ENCODE peak calls at places on chromosomes 3 and 15, in nine cellular contexts. One of them, this sample, is unnamed. For H3K9me3, the result is how much of the 10 kb centered on the place peaks cover.

GRCh38 chr3:42539871-42540714 is 37.6 kb downstream of the VIPR1 start:
- DNase-seq in stomach: peak
- DNase-seq in esophagus muscularis mucosa: no peak
- DNase-seq in SK-N-MC: no peak
- DNase-seq in HepG2: peak
- DNase-seq in prostate gland: peak
- DNase-seq in H1: peak
- DNase-seq in sigmoid colon: peak
- DNase-seq in K562: peak
- DNase-seq in this sample: peak

GRCh38 chr3:107525954-107526305 is 3.2 kb downstream of the BBX start:
- DNase-seq in stomach: no peak
- DNase-seq in esophagus muscularis mucosa: no peak
- DNase-seq in SK-N-MC: no peak
- DNase-seq in HepG2: no peak
- DNase-seq in prostate gland: no peak
- DNase-seq in H1: no peak
- DNase-seq in sigmoid colon: no peak
- DNase-seq in K562: no peak
- DNase-seq in this sample: no peak

GRCh38 chr3:176939022-176939817 is 258.1 kb downstream of the TBL1XR1 start:
- DNase-seq in stomach: peak
- DNase-seq in esophagus muscularis mucosa: no peak
- DNase-seq in SK-N-MC: peak
- DNase-seq in HepG2: peak
- DNase-seq in prostate gland: peak
- DNase-seq in H1: no peak
- DNase-seq in sigmoid colon: no peak
- DNase-seq in K562: peak
- DNase-seq in this sample: peak

GRCh38 chr3:171480526-171480925 is 20.3 kb upstream of the TNIK start:
- DNase-seq in stomach: no peak
- DNase-seq in esophagus muscularis mucosa: no peak
- DNase-seq in SK-N-MC: no peak
- DNase-seq in HepG2: no peak
- DNase-seq in prostate gland: no peak
- DNase-seq in H1: no peak
- DNase-seq in sigmoid colon: no peak
- DNase-seq in K562: no peak
- DNase-seq in this sample: no peak

GRCh38 chr15:25250906-25251622 is 187.8 kb downstream of the UBE3A start:
- DNase-seq in stomach: no peak
- DNase-seq in esophagus muscularis mucosa: peak
- DNase-seq in SK-N-MC: no peak
- DNase-seq in HepG2: no peak
- DNase-seq in prostate gland: no peak
- DNase-seq in H1: no peak
- DNase-seq in sigmoid colon: peak
- DNase-seq in K562: no peak
- DNase-seq in this sample: no peak

GRCh38 chr3:112815981-112816380 is 30.7 kb downstream of the CD200R1L start:
- DNase-seq in stomach: no peak
- DNase-seq in esophagus muscularis mucosa: no peak
- DNase-seq in SK-N-MC: no peak
- DNase-seq in HepG2: no peak
- DNase-seq in prostate gland: no peak
- DNase-seq in H1: no peak
- DNase-seq in sigmoid colon: no peak
- DNase-seq in K562: no peak
- DNase-seq in this sample: no peak

GRCh38 chr15:22240951-22241350 is 160.6 kb downstream of the OR4M2 start:
- DNase-seq in stomach: no peak
- DNase-seq in esophagus muscularis mucosa: no peak
- DNase-seq in SK-N-MC: no peak
- DNase-seq in HepG2: no peak
- DNase-seq in prostate gland: no peak
- DNase-seq in H1: no peak
- DNase-seq in sigmoid colon: no peak
- DNase-seq in K562: no peak
- DNase-seq in this sample: no peak

GRCh38 chr3:183555541-183556081 is at the start of gene KLHL6:
- DNase-seq in stomach: peak
- DNase-seq in esophagus muscularis mucosa: no peak
- DNase-seq in SK-N-MC: no peak
- DNase-seq in HepG2: no peak
- DNase-seq in prostate gland: no peak
- DNase-seq in H1: no peak
- DNase-seq in sigmoid colon: no peak
- DNase-seq in K562: peak
- DNase-seq in this sample: peak

GRCh38 chr3:127363171-127363570 is 75.3 kb upstream of the PRR20G start:
- DNase-seq in stomach: no peak
- DNase-seq in esophagus muscularis mucosa: no peak
- DNase-seq in SK-N-MC: no peak
- DNase-seq in HepG2: no peak
- DNase-seq in prostate gland: no peak
- DNase-seq in H1: no peak
- DNase-seq in sigmoid colon: no peak
- DNase-seq in K562: no peak
- DNase-seq in this sample: no peak

GRCh38 chr3:127358641-127359040 is 70.8 kb upstream of the PRR20G start:
- DNase-seq in stomach: no peak
- DNase-seq in esophagus muscularis mucosa: no peak
- DNase-seq in SK-N-MC: no peak
- DNase-seq in HepG2: no peak
- DNase-seq in prostate gland: no peak
- DNase-seq in H1: no peak
- DNase-seq in sigmoid colon: no peak
- DNase-seq in K562: no peak
- DNase-seq in this sample: no peak

GRCh38 chr3:127365383-127365782 is 77.5 kb upstream of the PRR20G start:
- DNase-seq in stomach: no peak
- DNase-seq in esophagus muscularis mucosa: no peak
- DNase-seq in SK-N-MC: no peak
- DNase-seq in HepG2: no peak
- DNase-seq in prostate gland: no peak
- DNase-seq in H1: no peak
- DNase-seq in sigmoid colon: no peak
- DNase-seq in K562: no peak
- DNase-seq in this sample: peak

GRCh38 chr3:127356381-127356780 is 68.5 kb upstream of the PRR20G start:
- DNase-seq in stomach: no peak
- DNase-seq in esophagus muscularis mucosa: no peak
- DNase-seq in SK-N-MC: no peak
- DNase-seq in HepG2: no peak
- DNase-seq in prostate gland: no peak
- DNase-seq in H1: no peak
- DNase-seq in sigmoid colon: no peak
- DNase-seq in K562: no peak
- DNase-seq in this sample: no peak

GRCh38 chr3:127360647-127361046 is 72.8 kb upstream of the PRR20G start:
- DNase-seq in stomach: no peak
- DNase-seq in esophagus muscularis mucosa: no peak
- DNase-seq in SK-N-MC: no peak
- DNase-seq in HepG2: no peak
- DNase-seq in prostate gland: no peak
- DNase-seq in H1: no peak
- DNase-seq in sigmoid colon: no peak
- DNase-seq in K562: no peak
- DNase-seq in this sample: no peak
- H3K27ac ChIP-seq in stomach: no peak
- H3K27ac ChIP-seq in esophagus muscularis mucosa: no peak
- H3K27ac ChIP-seq in SK-N-MC: no peak
- H3K27ac ChIP-seq in HepG2: no peak
- H3K27ac ChIP-seq in prostate gland: no peak
- H3K27ac ChIP-seq in H1: no peak
- H3K27ac ChIP-seq in sigmoid colon: no peak
- H3K27ac ChIP-seq in K562: no peak
- H3K27ac ChIP-seq in this sample: no peak

GRCh38 chr15:84591815-84592214 is 9.0 kb upstream of the ZSCAN2 start:
- DNase-seq in stomach: no peak
- DNase-seq in esophagus muscularis mucosa: no peak
- DNase-seq in SK-N-MC: no peak
- DNase-seq in HepG2: no peak
- DNase-seq in prostate gland: no peak
- DNase-seq in H1: no peak
- DNase-seq in sigmoid colon: no peak
- DNase-seq in K562: no peak
- DNase-seq in this sample: no peak

GRCh38 chr15:84586641-84587160 is 14.1 kb upstream of the ZSCAN2 start:
- DNase-seq in stomach: no peak
- DNase-seq in esophagus muscularis mucosa: no peak
- DNase-seq in SK-N-MC: no peak
- DNase-seq in HepG2: no peak
- DNase-seq in prostate gland: no peak
- DNase-seq in H1: no peak
- DNase-seq in sigmoid colon: no peak
- DNase-seq in K562: no peak
- DNase-seq in this sample: no peak

GRCh38 chr15:84590406-84590805 is 10.4 kb upstream of the ZSCAN2 start:
- DNase-seq in stomach: no peak
- DNase-seq in esophagus muscularis mucosa: no peak
- DNase-seq in SK-N-MC: no peak
- DNase-seq in HepG2: no peak
- DNase-seq in prostate gland: no peak
- DNase-seq in H1: no peak
- DNase-seq in sigmoid colon: no peak
- DNase-seq in K562: no peak
- DNase-seq in this sample: no peak

GRCh38 chr15:84582583-84583157 is 18.1 kb upstream of the ZSCAN2 start:
- DNase-seq in stomach: no peak
- DNase-seq in esophagus muscularis mucosa: no peak
- DNase-seq in SK-N-MC: no peak
- DNase-seq in HepG2: no peak
- DNase-seq in prostate gland: no peak
- DNase-seq in H1: no peak
- DNase-seq in sigmoid colon: no peak
- DNase-seq in K562: no peak
- DNase-seq in this sample: no peak

DNA sequence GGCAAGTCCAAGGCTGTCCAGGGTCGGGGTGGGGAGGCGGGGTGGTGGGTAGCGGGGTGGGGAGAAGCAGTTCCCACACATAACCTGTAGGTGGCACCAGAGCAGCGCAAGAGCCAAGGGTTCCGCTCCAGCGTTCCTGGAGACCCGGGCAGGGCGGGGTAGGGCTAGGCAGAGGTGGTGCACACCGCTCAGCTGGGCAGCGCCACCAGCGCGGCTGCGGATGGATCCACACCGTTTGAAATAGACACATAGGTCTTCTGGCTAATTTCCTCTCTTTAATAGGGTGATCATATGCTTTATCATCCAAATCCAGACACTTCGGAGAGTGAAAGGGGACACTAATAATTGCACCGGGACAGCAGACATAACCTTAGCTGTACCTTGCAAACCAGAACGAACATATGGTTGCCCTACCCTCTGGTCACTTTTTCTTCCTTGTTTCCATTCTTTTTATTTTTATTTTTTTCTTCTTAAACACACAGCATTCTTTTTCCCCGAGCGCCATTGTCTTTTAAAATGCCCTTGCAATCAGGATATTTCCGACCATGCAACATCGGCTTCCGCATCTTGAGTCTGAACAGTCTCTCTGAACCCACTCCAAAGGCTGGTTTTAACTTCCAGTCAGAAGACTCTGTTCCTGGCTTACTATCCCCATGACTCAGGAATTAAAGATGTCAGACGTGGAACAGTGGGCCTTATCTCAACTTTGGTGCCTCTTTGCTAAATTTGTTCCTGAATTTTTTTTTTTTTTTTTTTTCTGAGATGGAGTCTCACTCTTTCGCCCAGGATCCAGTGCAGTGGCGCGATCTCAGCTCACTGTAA is 12.5 kb upstream of the ZSCAN2 start:
- DNase-seq in stomach: peak
- DNase-seq in esophagus muscularis mucosa: peak
- DNase-seq in SK-N-MC: no peak
- DNase-seq in HepG2: peak
- DNase-seq in prostate gland: peak
- DNase-seq in H1: peak
- DNase-seq in sigmoid colon: peak
- DNase-seq in K562: peak
- DNase-seq in this sample: peak
- TF ChIP-seq POLR2AphosphoS5 in stomach: no peak
- TF ChIP-seq POLR2AphosphoS5 in esophagus muscularis mucosa: peak
- TF ChIP-seq POLR2AphosphoS5 in SK-N-MC: no peak
- TF ChIP-seq POLR2AphosphoS5 in HepG2: no peak
- TF ChIP-seq POLR2AphosphoS5 in prostate gland: peak
- TF ChIP-seq POLR2AphosphoS5 in H1: no peak
- TF ChIP-seq POLR2AphosphoS5 in sigmoid colon: no peak
- TF ChIP-seq POLR2AphosphoS5 in K562: no peak
- TF ChIP-seq POLR2AphosphoS5 in this sample: no peak

DNA sequence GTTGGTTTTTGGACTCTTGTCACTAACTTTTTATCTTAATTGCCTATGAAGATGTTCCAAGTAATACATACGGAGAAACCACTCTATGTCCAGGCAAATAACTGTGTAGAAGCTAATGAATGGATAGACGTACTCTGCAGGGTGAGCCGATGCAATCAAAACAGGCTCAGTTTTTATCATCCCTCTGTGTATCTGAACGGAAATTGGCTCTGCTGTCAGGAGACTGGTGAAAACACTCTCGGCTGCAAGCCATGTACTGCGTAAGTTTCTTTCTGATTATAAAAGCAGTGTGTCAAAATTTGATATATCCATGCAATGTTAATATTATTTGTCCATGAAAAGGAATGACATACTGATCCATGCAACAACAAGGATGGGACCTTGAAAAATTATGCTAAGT is 121.6 kb downstream of the RASA2 start:
- DNase-seq in stomach: no peak
- DNase-seq in esophagus muscularis mucosa: no peak
- DNase-seq in SK-N-MC: no peak
- DNase-seq in HepG2: no peak
- DNase-seq in prostate gland: no peak
- DNase-seq in H1: no peak
- DNase-seq in sigmoid colon: no peak
- DNase-seq in K562: no peak
- DNase-seq in this sample: no peak
- H3K9me3 ChIP-seq in stomach: under half
- H3K9me3 ChIP-seq in esophagus muscularis mucosa: under half
- H3K9me3 ChIP-seq in SK-N-MC: under half
- H3K9me3 ChIP-seq in HepG2: under half
- H3K9me3 ChIP-seq in prostate gland: under half
- H3K9me3 ChIP-seq in H1: under half
- H3K9me3 ChIP-seq in sigmoid colon: under half
- H3K9me3 ChIP-seq in K562: under half
- H3K9me3 ChIP-seq in this sample: under half

DNA sequence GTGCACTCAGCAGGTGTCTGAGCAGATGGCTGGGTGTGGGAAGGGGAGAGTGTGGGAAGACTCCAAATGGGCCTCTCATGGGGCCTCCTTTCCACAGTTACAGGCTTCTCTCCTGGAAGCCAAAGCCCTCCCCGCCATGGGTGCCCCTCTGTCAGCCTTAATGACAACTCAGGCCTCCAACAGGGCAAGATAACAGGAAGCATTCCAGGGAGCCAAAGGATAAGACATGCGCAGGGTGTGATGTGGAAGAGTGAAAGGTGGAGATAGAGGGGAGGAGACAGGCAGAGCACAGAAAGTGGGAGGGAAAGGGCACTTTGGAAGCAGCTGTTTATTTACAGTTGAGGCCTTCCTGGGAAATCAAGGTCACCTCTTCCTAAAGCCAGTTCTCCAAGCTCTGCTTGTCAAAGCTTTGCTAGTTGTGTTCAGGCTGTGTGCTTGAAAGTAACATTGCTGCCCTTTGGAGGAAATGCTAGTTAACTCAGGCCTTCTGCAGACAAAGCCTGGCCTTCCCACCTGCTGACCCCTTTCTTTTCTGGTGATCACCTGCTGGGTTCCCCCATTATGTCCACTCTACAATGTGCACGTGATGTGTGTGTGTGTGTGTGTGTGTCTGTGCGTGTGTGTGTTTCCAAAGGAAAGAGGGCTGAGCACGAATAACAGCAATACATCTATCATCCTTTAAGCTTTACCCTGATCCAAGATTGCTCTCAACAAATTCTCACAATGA is 35.2 kb upstream of the SMAD3 start:
- DNase-seq in stomach: no peak
- DNase-seq in esophagus muscularis mucosa: no peak
- DNase-seq in SK-N-MC: no peak
- DNase-seq in HepG2: peak
- DNase-seq in prostate gland: no peak
- DNase-seq in H1: peak
- DNase-seq in sigmoid colon: peak
- DNase-seq in K562: peak
- DNase-seq in this sample: no peak
- H3K27ac ChIP-seq in stomach: no peak
- H3K27ac ChIP-seq in esophagus muscularis mucosa: no peak
- H3K27ac ChIP-seq in SK-N-MC: no peak
- H3K27ac ChIP-seq in HepG2: peak
- H3K27ac ChIP-seq in prostate gland: no peak
- H3K27ac ChIP-seq in H1: peak
- H3K27ac ChIP-seq in sigmoid colon: no peak
- H3K27ac ChIP-seq in K562: no peak
- H3K27ac ChIP-seq in this sample: no peak